ENCODE peak calls at places on chromosomes 3 and 15, in nine cellular contexts. Q, V, I, M, C, F, J, A and W are unnamed samples.

GRCh38 chr3:33218072-33218445 is 551 bp downstream of the SUSD5 start:
- DNase-seq in A (no peak), M (no peak), C (no peak), V (no peak), F (no peak), J (no peak), Q (no peak), I (no peak), W (no peak)

GRCh38 chr3:146803746-146804145 is 198.6 kb upstream of the PLSCR5 start:
- DNase-seq in F (peak; percentile 74), V (no peak), Q (peak; percentile 92), C (no peak), M (peak; percentile 60), I (no peak), J (no peak), A (no peak), W (no peak)

GRCh38 chr3:112466041-112466440 is 33.2 kb downstream of the BTLA start:
- DNase-seq in A (no peak), V (no peak), I (no peak), F (no peak), Q (no peak), C (no peak), J (no peak), M (no peak), W (no peak)

GRCh38 chr15:61034793-61035710 is 194.1 kb downstream of the RORA start:
- DNase-seq in I (no peak), F (no peak), V (no peak), J (no peak), Q (no peak), M (peak; percentile 85), C (no peak), A (no peak), W (no peak)

GRCh38 chr3:102936511-102936910 is 501.7 kb downstream of the ZPLD1 start:
- DNase-seq in V (no peak), M (no peak), J (no peak), A (no peak), Q (no peak), C (no peak), F (no peak), I (no peak), W (no peak)

GRCh38 chr3:45060165-45060897 is 34.2 kb downstream of the CLEC3B start:
- DNase-seq in C (no peak), V (no peak), I (no peak), M (no peak), F (no peak), Q (no peak), J (no peak), A (no peak), W (no peak)

GRCh38 chr3:18657858-18658820 is 233.0 kb upstream of the SATB1 start:
- DNase-seq in Q (no peak), I (no peak), C (no peak), V (no peak), F (peak; percentile 70), A (no peak), J (no peak), M (no peak), W (no peak)

GRCh38 chr15:97061392-97061791 is 730.9 kb downstream of the NR2F2 start:
- DNase-seq in A (no peak), J (no peak), Q (no peak), V (no peak), F (no peak), C (no peak), I (no peak), M (no peak), W (no peak)

GRCh38 chr3:184716652-184717607 is 5.1 kb upstream of the MAGEF1 start:
- DNase-seq in Q (peak; percentile 38), C (no peak), I (no peak), M (peak; percentile 72), F (peak; percentile 88), J (no peak), V (peak; percentile 66), A (no peak), W (no peak)

GRCh38 chr3:110814170-110815007 is 257.2 kb upstream of the NECTIN3 start:
- DNase-seq in Q (peak; percentile 72), A (peak; percentile 57), M (peak; percentile 98), F (peak; percentile 75), J (no peak), C (no peak), I (no peak), V (no peak), W (peak; percentile 0)

GRCh38 chr3:57015912-57016311 is 44.6 kb upstream of the SPATA12 start:
- DNase-seq in J (no peak), Q (no peak), F (no peak), M (no peak), I (no peak), A (no peak), V (no peak), C (no peak), W (no peak)

GRCh38 chr3:141015486-141015885 is 35.7 kb upstream of the SPSB4 start:
- DNase-seq in V (no peak), C (no peak), F (no peak), A (no peak), Q (no peak), M (no peak), J (no peak), I (no peak), W (no peak)